ENCODE peak calls at places on chromosome 4, in five cellular contexts. S, J, Y, E and C are unnamed samples.

GRCh38 chr4:3399277-3400194 is 42.2 kb upstream of the HGFAC start:
- DNase-seq in S (no peak), E (peak), Y (no peak), J (no peak), C (no peak)

GRCh38 chr4:40718571-40718970 is 31.2 kb upstream of the NSUN7 start:
- DNase-seq in J (peak), S (no peak), E (no peak), Y (peak), C (no peak)

GRCh38 chr4:40395908-40396806 is 61.0 kb downstream of the CHRNA9 start:
- DNase-seq in S (no peak), Y (no peak), E (peak), J (peak), C (no peak)

GRCh38 chr4:106096454-106096853 is 201.2 kb downstream of the NPNT start:
- DNase-seq in J (no peak), Y (no peak), E (no peak), S (no peak), C (no peak)

GRCh38 chr4:127113852-127114362 is 518.9 kb upstream of the INTU start:
- DNase-seq in S (no peak), E (no peak), Y (no peak), J (no peak), C (no peak)

GRCh38 chr4:162560073-162560472 is 396.3 kb upstream of the FSTL5 start:
- DNase-seq in Y (no peak), S (no peak), J (no peak), E (no peak), C (no peak)

GRCh38 chr4:40255722-40256281 is 59.0 kb downstream of the RHOH start:
- DNase-seq in S (peak), J (no peak), Y (no peak), E (peak), C (peak)

GRCh38 chr4:112616984-112617383 is 19.7 kb downstream of the ZGRF1 start:
- DNase-seq in E (no peak), J (no peak), Y (no peak), S (no peak), C (no peak)

GRCh38 chr4:126748736-126749135 is 884.0 kb upstream of the INTU start:
- DNase-seq in E (peak), S (no peak), Y (no peak), J (no peak), C (no peak)

GRCh38 chr4:132642196-132642817 is 506.8 kb upstream of the PCDH10 start:
- DNase-seq in E (peak), J (peak), Y (peak), S (no peak), C (no peak)

GRCh38 chr4:43680416-43680815 is 768.2 kb downstream of the KCTD8 start:
- DNase-seq in Y (no peak), S (no peak), E (no peak), J (no peak), C (no peak)

GRCh38 chr4:81688085-81688484 is 216.4 kb upstream of the RASGEF1B start:
- DNase-seq in J (no peak), E (peak), Y (peak), S (no peak), C (no peak)

GRCh38 chr4:5192271-5192670 is 141.0 kb downstream of the STK32B start:
- DNase-seq in E (no peak), S (no peak), Y (no peak), J (no peak), C (no peak)

GRCh38 chr4:42656736-42656985 is 244 bp downstream of the ATP8A1 start:
- DNase-seq in Y (no peak), E (peak), J (no peak), S (no peak), C (no peak)

GRCh38 chr4:40908297-40908696 is 158.5 kb downstream of the NSUN7 start:
- DNase-seq in S (no peak), Y (no peak), E (no peak), J (peak), C (no peak)

GRCh38 chr4:111991163-111991562 is 154.1 kb upstream of the FAM241A start:
- DNase-seq in S (no peak), Y (peak), J (no peak), E (no peak), C (no peak)

GRCh38 chr4:78213218-78213617 is 156.1 kb downstream of the FRAS1 start:
- DNase-seq in E (no peak), J (peak), S (no peak), Y (no peak), C (no peak)

DNA sequence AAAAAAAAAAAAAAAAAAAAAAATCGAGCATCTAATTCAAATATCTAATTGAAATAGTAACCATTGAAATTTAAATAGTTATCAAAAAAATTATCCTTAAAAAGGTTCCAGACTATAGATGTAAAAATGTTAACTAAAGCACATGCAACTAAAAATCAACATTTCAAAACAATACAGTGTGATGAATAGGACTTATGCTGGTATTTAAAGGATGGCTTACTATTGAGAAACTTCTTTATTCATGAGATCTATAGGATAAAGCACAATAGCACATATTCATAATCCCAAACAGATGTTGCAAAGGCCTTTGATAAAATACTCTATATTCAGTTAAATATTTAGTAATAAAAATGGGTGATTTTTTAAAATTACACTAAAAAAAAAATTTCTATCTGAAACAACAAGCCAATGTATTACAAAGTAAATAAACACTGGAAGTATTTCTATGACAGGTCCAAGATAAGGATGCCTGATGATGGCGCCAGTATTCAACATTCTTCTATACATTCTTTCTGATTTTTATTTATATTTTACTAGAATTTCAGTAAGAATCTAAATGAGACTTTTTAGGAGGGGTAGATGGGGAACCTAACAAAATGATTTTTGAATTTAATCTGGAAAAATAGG is 26.3 kb downstream of the DCLK2 start:
- DNase-seq in S (no peak), E (peak), Y (no peak), J (no peak), C (no peak)
- TF ChIP-seq CTCF in S (no peak), E (no peak), Y (no peak), J (no peak), C (no peak)

DNA sequence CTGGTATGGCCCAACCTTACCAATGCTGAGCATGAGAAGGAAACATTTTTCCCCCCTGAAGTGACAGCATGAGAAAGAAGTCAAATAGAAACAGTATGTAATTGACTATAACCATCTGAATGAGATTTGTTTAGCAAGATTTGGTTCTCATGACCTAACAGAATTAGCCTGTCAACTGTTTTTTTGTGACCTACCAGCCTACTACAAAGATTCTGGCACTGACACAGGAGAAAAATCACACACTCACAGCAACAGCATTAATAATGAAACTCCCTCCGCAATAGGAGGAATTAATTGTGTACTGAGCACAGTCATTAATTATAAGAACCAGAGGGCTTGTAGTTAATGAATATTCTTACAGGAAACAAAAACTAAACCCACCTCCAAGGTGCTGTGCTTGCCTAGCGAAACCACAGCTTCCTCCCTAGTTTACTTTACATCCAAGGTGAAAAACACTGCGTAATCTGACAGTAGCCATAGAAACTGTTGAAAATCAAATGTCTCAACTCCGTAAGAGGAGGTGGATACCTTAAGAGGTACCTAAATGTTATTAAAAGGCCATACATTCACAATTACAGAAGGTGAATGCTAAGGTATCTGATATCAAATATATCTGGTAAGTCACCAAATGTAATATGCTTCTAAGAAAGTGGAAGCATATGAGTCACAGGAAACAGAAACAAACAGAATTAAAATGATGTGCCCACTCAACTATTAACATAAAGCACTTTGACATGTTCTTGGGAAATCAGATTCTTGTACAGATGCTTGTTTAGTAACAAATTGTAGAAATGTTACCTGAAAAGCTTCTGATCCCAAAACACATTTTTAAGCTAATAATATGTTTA is 35.0 kb downstream of the MMRN1 start:
- DNase-seq in E (no peak), J (no peak), S (no peak), Y (peak), C (no peak)
- H3K4me3 ChIP-seq in E (no peak), J (no peak), S (no peak), Y (peak), C (no peak)

DNA sequence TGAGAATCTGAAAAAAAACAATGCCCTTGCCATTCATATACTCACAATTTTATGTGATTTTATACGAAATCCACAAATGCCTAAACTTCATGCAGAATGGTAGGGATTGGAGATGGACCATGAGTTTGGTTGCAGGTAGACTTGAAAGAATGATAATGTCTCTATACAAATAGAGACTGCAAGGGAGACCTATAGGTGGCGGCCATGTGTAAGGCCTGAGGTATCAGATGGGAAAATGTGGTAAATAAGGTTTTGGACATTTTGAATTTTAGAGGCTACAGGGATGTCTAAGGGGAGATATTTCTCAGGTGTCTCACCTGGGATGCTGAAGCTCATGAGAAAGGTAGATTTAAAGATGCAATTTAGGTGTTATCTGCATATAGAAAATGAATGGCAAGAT is 78.0 kb downstream of the GABRB1 start:
- DNase-seq in J (no peak), E (no peak), S (no peak), Y (no peak), C (no peak)
- TF ChIP-seq CTCF in J (no peak), E (peak), S (no peak), Y (no peak), C (no peak)

GRCh38 chr4:87524456-87524855 is 4.7 kb downstream of the SPARCL1 start:
- DNase-seq in S (no peak), J (no peak), E (no peak), Y (no peak), C (no peak)

GRCh38 chr4:87529187-87529586 is at the start of gene SPARCL1:
- DNase-seq in S (no peak), J (no peak), E (no peak), Y (no peak), C (no peak)

GRCh38 chr4:87530868-87531267 is 1.7 kb upstream of the SPARCL1 start:
- DNase-seq in E (peak), J (peak), S (no peak), Y (no peak), C (no peak)

GRCh38 chr4:87525636-87526035 is 3.5 kb downstream of the SPARCL1 start:
- DNase-seq in Y (no peak), S (no peak), E (peak), J (no peak), C (no peak)

DNA sequence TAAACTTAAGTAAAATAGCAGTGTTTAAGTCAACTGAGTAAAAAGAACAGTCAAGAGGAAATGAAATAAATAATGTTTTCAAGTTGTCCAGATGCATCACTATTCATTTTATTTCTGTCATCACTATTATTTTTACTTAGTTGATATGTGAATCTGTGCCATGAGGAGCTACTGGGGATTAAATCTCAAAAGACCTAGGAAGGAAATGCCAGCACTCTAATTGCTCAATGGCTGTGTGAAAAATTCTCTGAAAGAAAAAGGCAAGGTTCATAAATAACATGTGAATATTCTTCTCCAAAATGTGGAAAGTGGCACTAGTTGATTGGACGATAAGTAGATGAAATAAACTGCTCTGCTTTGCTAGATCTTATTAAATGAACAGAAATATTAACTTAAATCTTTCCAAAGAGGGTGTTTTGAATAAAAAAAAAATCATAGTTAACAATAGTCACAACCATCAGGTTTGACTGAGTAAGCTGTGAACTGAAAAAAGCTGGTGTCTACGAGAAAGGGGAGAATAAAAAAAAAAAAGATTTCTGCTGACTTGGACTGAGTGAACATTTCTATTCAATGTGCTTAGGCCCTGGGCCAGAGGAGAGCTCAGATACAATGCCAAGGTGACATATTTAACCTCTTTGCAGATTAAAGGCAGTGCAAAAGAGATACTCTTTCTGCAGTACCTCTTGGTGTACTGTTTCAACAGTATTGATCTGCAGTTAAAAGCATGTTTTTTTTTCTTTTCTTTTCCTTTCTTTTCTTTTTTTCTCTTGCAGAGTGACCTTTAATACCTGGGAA is 1.5 kb downstream of the SPARCL1 start:
- DNase-seq in Y (no peak), E (peak), S (no peak), J (peak), C (no peak)
- H3K4me3 ChIP-seq in Y (no peak), E (no peak), S (no peak), J (no peak), C (no peak)

GRCh38 chr4:37188100-37188499 is 56.4 kb upstream of the NWD2 start:
- DNase-seq in J (no peak), E (no peak), Y (peak), S (no peak), C (no peak)
- TF ChIP-seq CTCF in J (no peak), E (no peak), Y (no peak), S (no peak), C (no peak)